ENCODE peak calls at places on chromosome 11, in eight cellular contexts. U, V, T, A, K, Z, I and D are unnamed samples.

GRCh38 chr11:42407379-42407778 is 904.4 kb upstream of the API5 start:
- DNase-seq in U (no peak), V (no peak), T (peak), A (no peak), K (peak), Z (no peak), I (no peak), D (no peak)

GRCh38 chr11:100830978-100831732 is 144.1 kb downstream of the ARHGAP42 start:
- DNase-seq in U (no peak), V (peak), T (no peak), A (peak), K (peak), Z (no peak), I (no peak), D (peak)

GRCh38 chr11:27693398-27693797 is 6.9 kb downstream of the BDNF start:
- DNase-seq in U (no peak), V (no peak), T (no peak), A (no peak), K (peak), Z (no peak), I (no peak), D (peak)

GRCh38 chr11:6468712-6469495 is 4.8 kb downstream of the TRIM3 start:
- DNase-seq in U (peak), V (peak), T (peak), A (peak), K (peak), Z (peak), I (peak), D (peak)

GRCh38 chr11:134224710-134225662 is 515 bp downstream of the VPS26B start:
- DNase-seq in U (peak), V (peak), T (peak), A (peak), K (peak), Z (peak), I (no peak), D (peak)

GRCh38 chr11:120229451-120230424 is 10.2 kb upstream of the POU2F3 start:
- DNase-seq in U (no peak), V (no peak), T (peak), A (peak), K (peak), Z (no peak), I (no peak), D (peak)

GRCh38 chr11:101299210-101299609 is 169.6 kb upstream of the PGR start:
- DNase-seq in U (no peak), V (no peak), T (no peak), A (no peak), K (no peak), Z (no peak), I (no peak), D (no peak)

GRCh38 chr11:33685061-33685460 is 15.6 kb downstream of the C11orf91 start:
- DNase-seq in U (no peak), V (no peak), T (no peak), A (peak), K (no peak), Z (no peak), I (no peak), D (no peak)

GRCh38 chr11:35227551-35228341 is 88.8 kb downstream of the CD44 start:
- DNase-seq in U (no peak), V (no peak), T (no peak), A (peak), K (no peak), Z (no peak), I (no peak), D (peak)

GRCh38 chr11:46682773-46683752 is 17.4 kb downstream of the ARHGAP1 start:
- DNase-seq in U (no peak), V (no peak), T (no peak), A (no peak), K (peak), Z (no peak), I (no peak), D (peak)

GRCh38 chr11:74672956-74673895 is 58.0 kb downstream of the CHRDL2 start:
- DNase-seq in U (peak), V (peak), T (no peak), A (peak), K (peak), Z (peak), I (peak), D (peak)

GRCh38 chr11:70727899-70728620 is 329.7 kb downstream of the CTTN start:
- DNase-seq in U (no peak), V (no peak), T (no peak), A (no peak), K (no peak), Z (no peak), I (no peak), D (no peak)

GRCh38 chr11:135022430-135022829 is 610.4 kb upstream of the B3GAT1 start:
- DNase-seq in U (no peak), V (no peak), T (no peak), A (no peak), K (no peak), Z (no peak), I (no peak), D (no peak)

GRCh38 chr11:134663506-134664313 is 251.7 kb upstream of the B3GAT1 start:
- DNase-seq in U (no peak), V (no peak), T (no peak), A (no peak), K (no peak), Z (no peak), I (no peak), D (no peak)

GRCh38 chr11:126416542-126417090 is 61.1 kb downstream of the ST3GAL4 start:
- DNase-seq in U (peak), V (peak), T (peak), A (peak), K (peak), Z (peak), I (no peak), D (peak)

DNA sequence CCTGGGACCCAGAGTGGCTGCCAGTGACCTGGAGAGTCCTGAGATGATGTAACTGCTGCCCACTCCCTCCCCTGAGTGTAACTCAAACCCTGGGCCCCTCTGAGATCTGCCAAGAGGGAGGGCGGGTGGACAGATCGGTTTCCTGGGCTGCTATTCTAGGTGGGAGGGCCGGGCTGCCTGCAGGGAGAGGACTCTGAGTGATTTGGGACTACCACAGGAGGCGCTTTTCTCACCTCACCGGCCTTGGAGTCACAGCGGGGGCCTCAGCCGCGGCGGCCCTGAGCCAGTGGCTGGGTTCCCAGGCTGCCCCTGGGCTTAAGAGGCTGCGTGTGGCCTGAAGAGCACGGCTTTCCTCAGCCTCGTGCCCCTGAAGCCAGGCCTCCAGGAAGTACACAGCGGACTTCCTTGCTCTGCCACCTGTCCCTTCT is 11.4 kb downstream of the RELT start:
- DNase-seq in U (no peak), V (no peak), T (no peak), A (no peak), K (no peak), Z (no peak), I (no peak), D (peak)
- TF ChIP-seq CTCF in U (no peak), V (no peak), T (no peak), A (peak), K (no peak), Z (no peak), I (no peak), D (peak)

GRCh38 chr11:313787-314547 is at the start of gene IFITM1:
- DNase-seq in U (no peak), V (no peak), T (peak), A (peak), K (peak), Z (peak), I (peak), D (peak)

GRCh38 chr11:315516-315994 is 1.7 kb downstream of the IFITM1 start:
- DNase-seq in U (peak), V (peak), T (no peak), A (no peak), K (no peak), Z (no peak), I (no peak), D (no peak)

GRCh38 chr11:316891-317291 is 3.1 kb downstream of the IFITM1 start:
- DNase-seq in U (no peak), V (no peak), T (no peak), A (no peak), K (no peak), Z (no peak), I (no peak), D (no peak)

GRCh38 chr11:315051-315481 is 1.2 kb downstream of the IFITM1 start:
- DNase-seq in U (no peak), V (no peak), T (no peak), A (no peak), K (no peak), Z (peak), I (no peak), D (no peak)

GRCh38 chr11:316031-316701 is 2.3 kb downstream of the IFITM1 start:
- DNase-seq in U (peak), V (peak), T (no peak), A (no peak), K (no peak), Z (peak), I (no peak), D (peak)
- H3K4me3 ChIP-seq in U (peak), V (peak), T (no peak), A (peak), K (peak), Z (peak), I (peak), D (peak)

GRCh38 chr11:99199336-99199735 is 178.6 kb downstream of the CNTN5 start:
- DNase-seq in U (no peak), V (no peak), T (no peak), A (no peak), K (peak), Z (no peak), I (no peak), D (peak)

GRCh38 chr11:99198215-99198614 is 177.5 kb downstream of the CNTN5 start:
- DNase-seq in U (no peak), V (no peak), T (no peak), A (no peak), K (no peak), Z (no peak), I (no peak), D (peak)

GRCh38 chr11:99197477-99197876 is 176.7 kb downstream of the CNTN5 start:
- DNase-seq in U (no peak), V (no peak), T (no peak), A (no peak), K (no peak), Z (no peak), I (no peak), D (no peak)

GRCh38 chr11:99200720-99201119 is 180.0 kb downstream of the CNTN5 start:
- DNase-seq in U (no peak), V (no peak), T (no peak), A (no peak), K (no peak), Z (no peak), I (no peak), D (no peak)
- TF ChIP-seq CTCF in U (no peak), V (no peak), T (no peak), A (no peak), K (no peak), Z (no peak), I (no peak), D (no peak)

DNA sequence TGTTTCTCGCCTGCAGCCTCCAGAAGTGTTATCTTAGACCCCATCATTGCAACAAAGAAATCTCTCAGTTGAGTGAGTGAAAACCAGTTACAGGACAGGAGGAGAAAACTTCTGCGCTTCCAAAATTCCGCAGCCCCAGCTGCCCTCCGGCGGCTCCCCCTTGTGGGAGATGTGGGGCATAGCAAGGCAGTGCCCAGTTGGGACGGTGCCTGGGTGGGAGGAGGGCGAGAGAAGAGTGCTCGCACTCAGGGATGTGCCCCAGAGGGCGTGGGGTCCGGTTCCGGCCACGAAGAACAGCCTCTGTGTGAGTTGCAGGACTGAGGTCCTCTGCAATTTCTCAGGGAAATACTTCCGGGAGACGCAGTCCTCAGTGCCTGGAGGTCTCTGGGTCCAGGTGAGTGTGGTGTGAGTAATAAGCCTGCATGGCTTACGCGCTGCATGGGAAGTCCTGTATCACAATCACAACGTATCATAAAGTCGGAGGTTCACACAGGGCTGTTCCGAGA is 87.0 kb upstream of the BLID start:
- DNase-seq in U (peak), V (peak), T (peak), A (peak), K (peak), Z (peak), I (peak), D (peak)
- H3K4me3 ChIP-seq in U (peak), V (peak), T (no peak), A (peak), K (peak), Z (no peak), I (peak), D (peak)

GRCh38 chr11:10322830-10323792 is 18.2 kb downstream of the ADM start:
- DNase-seq in U (peak), V (peak), T (peak), A (peak), K (peak), Z (peak), I (no peak), D (peak)
- TF ChIP-seq CTCF in U (peak), V (peak), T (peak), A (peak), K (peak), Z (no peak), I (peak), D (peak)